ENCODE peak calls at places on chromosomes 13 and 19, in ten cellular contexts. One of them, this sample, is unnamed.

GRCh38 chr13:112065867-112066623 is 904 bp upstream of the SOX1 start:
- DNase-seq in epithelial cell of esophagus: no peak
- DNase-seq in gastrocnemius medialis: no peak
- DNase-seq in AG10803: no peak
- DNase-seq in endothelial cell: no peak
- DNase-seq in fibroblast of pulmonary artery: no peak
- DNase-seq in esophagus squamous epithelium: no peak
- DNase-seq in suprapubic skin: no peak
- DNase-seq in H9: peak; percentile 71
- DNase-seq in GM13977: peak; percentile 36
- DNase-seq in this sample: no peak

GRCh38 chr19:45815501-45816216 is 551 bp upstream of the RSPH6A start:
- DNase-seq in suprapubic skin: no peak
- DNase-seq in endothelial cell: peak; percentile 85
- DNase-seq in fibroblast of pulmonary artery: no peak
- DNase-seq in H9: peak; percentile 94
- DNase-seq in esophagus squamous epithelium: no peak
- DNase-seq in gastrocnemius medialis: no peak
- DNase-seq in AG10803: no peak
- DNase-seq in GM13977: no peak
- DNase-seq in epithelial cell of esophagus: no peak
- DNase-seq in this sample: peak; percentile 53

GRCh38 chr13:98293103-98293502 is 116.0 kb upstream of the RNF113B start:
- DNase-seq in epithelial cell of esophagus: no peak
- DNase-seq in GM13977: no peak
- DNase-seq in suprapubic skin: no peak
- DNase-seq in AG10803: no peak
- DNase-seq in endothelial cell: no peak
- DNase-seq in fibroblast of pulmonary artery: no peak
- DNase-seq in esophagus squamous epithelium: no peak
- DNase-seq in H9: no peak
- DNase-seq in gastrocnemius medialis: no peak
- DNase-seq in this sample: no peak

GRCh38 chr13:40960721-40961120 is 58.4 kb downstream of the ELF1 start:
- DNase-seq in H9: no peak
- DNase-seq in AG10803: no peak
- DNase-seq in fibroblast of pulmonary artery: no peak
- DNase-seq in GM13977: no peak
- DNase-seq in suprapubic skin: no peak
- DNase-seq in esophagus squamous epithelium: no peak
- DNase-seq in epithelial cell of esophagus: no peak
- DNase-seq in gastrocnemius medialis: no peak
- DNase-seq in endothelial cell: no peak
- DNase-seq in this sample: no peak

GRCh38 chr19:22783651-22784050 is 300 bp downstream of the ZNF99 start:
- DNase-seq in epithelial cell of esophagus: no peak
- DNase-seq in suprapubic skin: no peak
- DNase-seq in esophagus squamous epithelium: no peak
- DNase-seq in gastrocnemius medialis: no peak
- DNase-seq in GM13977: no peak
- DNase-seq in fibroblast of pulmonary artery: no peak
- DNase-seq in endothelial cell: no peak
- DNase-seq in H9: no peak
- DNase-seq in AG10803: no peak
- DNase-seq in this sample: no peak

GRCh38 chr19:24159707-24160106 is 72.7 kb downstream of the ZNF254 start:
- DNase-seq in H9: no peak
- DNase-seq in fibroblast of pulmonary artery: peak; percentile 24
- DNase-seq in gastrocnemius medialis: no peak
- DNase-seq in esophagus squamous epithelium: no peak
- DNase-seq in GM13977: no peak
- DNase-seq in AG10803: no peak
- DNase-seq in epithelial cell of esophagus: peak; percentile 55
- DNase-seq in endothelial cell: no peak
- DNase-seq in suprapubic skin: no peak
- DNase-seq in this sample: no peak

GRCh38 chr19:5960005-5961001 is 17.6 kb downstream of the RANBP3 start:
- DNase-seq in fibroblast of pulmonary artery: no peak
- DNase-seq in endothelial cell: no peak
- DNase-seq in epithelial cell of esophagus: no peak
- DNase-seq in GM13977: no peak
- DNase-seq in suprapubic skin: no peak
- DNase-seq in esophagus squamous epithelium: no peak
- DNase-seq in AG10803: no peak
- DNase-seq in H9: no peak
- DNase-seq in gastrocnemius medialis: no peak
- DNase-seq in this sample: no peak

GRCh38 chr13:20684535-20684934 is 19.0 kb upstream of the IL17D start:
- DNase-seq in gastrocnemius medialis: no peak
- DNase-seq in H9: no peak
- DNase-seq in AG10803: no peak
- DNase-seq in epithelial cell of esophagus: no peak
- DNase-seq in GM13977: no peak
- DNase-seq in esophagus squamous epithelium: no peak
- DNase-seq in endothelial cell: no peak
- DNase-seq in fibroblast of pulmonary artery: peak; percentile 61
- DNase-seq in suprapubic skin: no peak
- DNase-seq in this sample: no peak

GRCh38 chr13:98262307-98262706 is 85.2 kb upstream of the RNF113B start:
- DNase-seq in epithelial cell of esophagus: no peak
- DNase-seq in fibroblast of pulmonary artery: no peak
- DNase-seq in esophagus squamous epithelium: no peak
- DNase-seq in AG10803: no peak
- DNase-seq in endothelial cell: no peak
- DNase-seq in GM13977: no peak
- DNase-seq in H9: no peak
- DNase-seq in gastrocnemius medialis: no peak
- DNase-seq in suprapubic skin: no peak
- DNase-seq in this sample: no peak

GRCh38 chr19:2549701-2550191 is 73.8 kb downstream of the GADD45B start:
- DNase-seq in AG10803: peak; percentile 99
- DNase-seq in GM13977: no peak
- DNase-seq in suprapubic skin: peak; percentile 95
- DNase-seq in gastrocnemius medialis: peak; percentile 76
- DNase-seq in H9: no peak
- DNase-seq in fibroblast of pulmonary artery: peak; percentile 98
- DNase-seq in epithelial cell of esophagus: no peak
- DNase-seq in endothelial cell: no peak
- DNase-seq in esophagus squamous epithelium: no peak
- DNase-seq in this sample: no peak

GRCh38 chr19:42589792-42590191 is 4.9 kb downstream of the CEACAM8 start:
- DNase-seq in GM13977: no peak
- DNase-seq in H9: no peak
- DNase-seq in esophagus squamous epithelium: no peak
- DNase-seq in epithelial cell of esophagus: no peak
- DNase-seq in fibroblast of pulmonary artery: no peak
- DNase-seq in suprapubic skin: no peak
- DNase-seq in AG10803: no peak
- DNase-seq in gastrocnemius medialis: no peak
- DNase-seq in endothelial cell: no peak
- DNase-seq in this sample: no peak

GRCh38 chr19:43444531-43445340 is 20.7 kb downstream of the LYPD3 start:
- DNase-seq in epithelial cell of esophagus: no peak
- DNase-seq in H9: no peak
- DNase-seq in fibroblast of pulmonary artery: no peak
- DNase-seq in gastrocnemius medialis: no peak
- DNase-seq in suprapubic skin: no peak
- DNase-seq in AG10803: no peak
- DNase-seq in GM13977: no peak
- DNase-seq in endothelial cell: no peak
- DNase-seq in esophagus squamous epithelium: no peak
- DNase-seq in this sample: no peak

GRCh38 chr13:28655566-28655965 is 3.4 kb upstream of the POMP start:
- DNase-seq in endothelial cell: no peak
- DNase-seq in epithelial cell of esophagus: peak; percentile 67
- DNase-seq in suprapubic skin: no peak
- DNase-seq in fibroblast of pulmonary artery: peak; percentile 60
- DNase-seq in GM13977: no peak
- DNase-seq in H9: no peak
- DNase-seq in gastrocnemius medialis: no peak
- DNase-seq in AG10803: peak; percentile 85
- DNase-seq in esophagus squamous epithelium: no peak
- DNase-seq in this sample: no peak

GRCh38 chr19:49362926-49363264 is 679 bp upstream of the TEAD2 start:
- DNase-seq in gastrocnemius medialis: no peak
- DNase-seq in suprapubic skin: peak; percentile 77
- DNase-seq in H9: no peak
- DNase-seq in esophagus squamous epithelium: no peak
- DNase-seq in endothelial cell: peak; percentile 40
- DNase-seq in AG10803: peak; percentile 33
- DNase-seq in fibroblast of pulmonary artery: peak; percentile 53
- DNase-seq in epithelial cell of esophagus: no peak
- DNase-seq in GM13977: peak; percentile 48
- DNase-seq in this sample: no peak

GRCh38 chr19:50510121-50510670 is 795 bp downstream of the JOSD2 start:
- DNase-seq in AG10803: no peak
- DNase-seq in H9: no peak
- DNase-seq in gastrocnemius medialis: no peak
- DNase-seq in epithelial cell of esophagus: no peak
- DNase-seq in GM13977: no peak
- DNase-seq in esophagus squamous epithelium: no peak
- DNase-seq in endothelial cell: no peak
- DNase-seq in suprapubic skin: peak; percentile 69
- DNase-seq in fibroblast of pulmonary artery: no peak
- DNase-seq in this sample: no peak

GRCh38 chr19:17339088-17339741 is 1.9 kb downstream of the GTPBP3 start:
- DNase-seq in esophagus squamous epithelium: no peak
- DNase-seq in H9: peak; percentile 91
- DNase-seq in epithelial cell of esophagus: peak; percentile 25
- DNase-seq in suprapubic skin: peak; percentile 74
- DNase-seq in GM13977: peak; percentile 56
- DNase-seq in gastrocnemius medialis: no peak
- DNase-seq in fibroblast of pulmonary artery: no peak
- DNase-seq in endothelial cell: no peak
- DNase-seq in AG10803: no peak
- DNase-seq in this sample: no peak

GRCh38 chr19:17341845-17342244 is 4.5 kb downstream of the GTPBP3 start:
- DNase-seq in H9: no peak
- DNase-seq in gastrocnemius medialis: no peak
- DNase-seq in esophagus squamous epithelium: no peak
- DNase-seq in GM13977: no peak
- DNase-seq in fibroblast of pulmonary artery: no peak
- DNase-seq in endothelial cell: no peak
- DNase-seq in AG10803: no peak
- DNase-seq in suprapubic skin: no peak
- DNase-seq in epithelial cell of esophagus: no peak
- DNase-seq in this sample: no peak

GRCh38 chr19:17341386-17341785 is 4.0 kb downstream of the GTPBP3 start:
- DNase-seq in gastrocnemius medialis: no peak
- DNase-seq in fibroblast of pulmonary artery: no peak
- DNase-seq in esophagus squamous epithelium: no peak
- DNase-seq in H9: no peak
- DNase-seq in endothelial cell: no peak
- DNase-seq in suprapubic skin: no peak
- DNase-seq in GM13977: no peak
- DNase-seq in epithelial cell of esophagus: no peak
- DNase-seq in AG10803: no peak
- DNase-seq in this sample: no peak

GRCh38 chr19:17340302-17340870 is 3.0 kb downstream of the GTPBP3 start:
- DNase-seq in AG10803: no peak
- DNase-seq in GM13977: no peak
- DNase-seq in fibroblast of pulmonary artery: no peak
- DNase-seq in gastrocnemius medialis: no peak
- DNase-seq in suprapubic skin: peak; percentile 67
- DNase-seq in endothelial cell: no peak
- DNase-seq in H9: peak; percentile 94
- DNase-seq in epithelial cell of esophagus: peak; percentile 29
- DNase-seq in esophagus squamous epithelium: no peak
- DNase-seq in this sample: no peak

GRCh38 chr19:17340871-17341357 is 3.6 kb downstream of the GTPBP3 start:
- DNase-seq in AG10803: no peak
- DNase-seq in fibroblast of pulmonary artery: no peak
- DNase-seq in esophagus squamous epithelium: no peak
- DNase-seq in endothelial cell: no peak
- DNase-seq in gastrocnemius medialis: no peak
- DNase-seq in epithelial cell of esophagus: no peak
- DNase-seq in GM13977: no peak
- DNase-seq in H9: peak; percentile 79
- DNase-seq in suprapubic skin: no peak
- DNase-seq in this sample: no peak
- TF ChIP-seq CTCF in AG10803: no peak
- TF ChIP-seq CTCF in fibroblast of pulmonary artery: no peak
- TF ChIP-seq CTCF in esophagus squamous epithelium: no peak
- TF ChIP-seq CTCF in endothelial cell: no peak
- TF ChIP-seq CTCF in gastrocnemius medialis: no peak
- TF ChIP-seq CTCF in epithelial cell of esophagus: no peak
- TF ChIP-seq CTCF in GM13977: no peak
- TF ChIP-seq CTCF in H9: no peak
- TF ChIP-seq CTCF in suprapubic skin: no peak
- TF ChIP-seq CTCF in this sample: no peak

GRCh38 chr19:31874313-31874712 is 471.1 kb upstream of the ZNF507 start:
- DNase-seq in H9: no peak
- DNase-seq in fibroblast of pulmonary artery: no peak
- DNase-seq in suprapubic skin: no peak
- DNase-seq in gastrocnemius medialis: no peak
- DNase-seq in AG10803: no peak
- DNase-seq in esophagus squamous epithelium: no peak
- DNase-seq in GM13977: no peak
- DNase-seq in epithelial cell of esophagus: no peak
- DNase-seq in endothelial cell: no peak
- DNase-seq in this sample: no peak
- TF ChIP-seq CTCF in H9: no peak
- TF ChIP-seq CTCF in fibroblast of pulmonary artery: no peak
- TF ChIP-seq CTCF in suprapubic skin: no peak
- TF ChIP-seq CTCF in gastrocnemius medialis: no peak
- TF ChIP-seq CTCF in AG10803: no peak
- TF ChIP-seq CTCF in esophagus squamous epithelium: no peak
- TF ChIP-seq CTCF in GM13977: no peak
- TF ChIP-seq CTCF in epithelial cell of esophagus: no peak
- TF ChIP-seq CTCF in endothelial cell: no peak
- TF ChIP-seq CTCF in this sample: no peak

GRCh38 chr19:29664753-29665214 is 477 bp upstream of the PLEKHF1 start:
- DNase-seq in endothelial cell: no peak
- DNase-seq in gastrocnemius medialis: no peak
- DNase-seq in suprapubic skin: no peak
- DNase-seq in esophagus squamous epithelium: no peak
- DNase-seq in AG10803: no peak
- DNase-seq in epithelial cell of esophagus: no peak
- DNase-seq in GM13977: no peak
- DNase-seq in H9: no peak
- DNase-seq in fibroblast of pulmonary artery: no peak
- DNase-seq in this sample: no peak
- TF ChIP-seq CTCF in endothelial cell: no peak
- TF ChIP-seq CTCF in gastrocnemius medialis: no peak
- TF ChIP-seq CTCF in suprapubic skin: no peak
- TF ChIP-seq CTCF in esophagus squamous epithelium: no peak
- TF ChIP-seq CTCF in AG10803: no peak
- TF ChIP-seq CTCF in epithelial cell of esophagus: no peak
- TF ChIP-seq CTCF in GM13977: no peak
- TF ChIP-seq CTCF in H9: no peak
- TF ChIP-seq CTCF in fibroblast of pulmonary artery: no peak
- TF ChIP-seq CTCF in this sample: peak; percentile 25

DNA sequence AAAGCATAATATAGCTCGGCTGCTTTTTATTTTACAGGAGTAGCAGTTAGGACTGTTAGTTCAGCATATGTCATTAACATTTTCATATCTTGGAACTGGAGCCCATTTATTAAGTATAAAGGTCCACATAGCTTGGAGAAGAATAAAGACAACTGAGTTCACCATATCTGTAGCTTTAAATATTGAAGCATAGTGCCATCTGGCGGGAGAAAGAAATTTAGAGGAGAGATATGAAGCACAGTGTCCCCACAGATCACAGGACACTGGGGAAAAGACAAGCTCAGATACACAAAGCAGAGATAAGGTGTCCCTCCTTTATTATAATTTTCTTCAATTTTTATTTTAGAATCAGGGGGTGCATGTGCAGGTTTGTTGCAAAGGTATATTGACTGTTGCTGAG is 104.7 kb upstream of the FREM2 start:
- DNase-seq in esophagus squamous epithelium: no peak
- DNase-seq in suprapubic skin: no peak
- DNase-seq in AG10803: peak; percentile 31
- DNase-seq in gastrocnemius medialis: no peak
- DNase-seq in H9: no peak
- DNase-seq in endothelial cell: peak; percentile 42
- DNase-seq in fibroblast of pulmonary artery: peak; percentile 57
- DNase-seq in GM13977: peak; percentile 7
- DNase-seq in epithelial cell of esophagus: peak; percentile 49
- DNase-seq in this sample: no peak
- TF ChIP-seq CTCF in esophagus squamous epithelium: peak; percentile 42
- TF ChIP-seq CTCF in suprapubic skin: no peak
- TF ChIP-seq CTCF in AG10803: peak; percentile 41
- TF ChIP-seq CTCF in gastrocnemius medialis: no peak
- TF ChIP-seq CTCF in H9: peak; percentile 74
- TF ChIP-seq CTCF in endothelial cell: peak; percentile 36
- TF ChIP-seq CTCF in fibroblast of pulmonary artery: peak; percentile 56
- TF ChIP-seq CTCF in GM13977: peak; percentile 41
- TF ChIP-seq CTCF in epithelial cell of esophagus: peak; percentile 51
- TF ChIP-seq CTCF in this sample: peak; percentile 67

This sample was measured in progenitor cell of endocrine pancreas.